ENCODE peak calls at places on chromosomes 1 and 21, in four cellular contexts. V, N, H and U are unnamed samples.

GRCh38 chr21:16241500-16241963 is 511.8 kb downstream of the USP25 start:
- DNase-seq in N (peak; percentile 60), H (no peak), V (no peak), U (no peak)

GRCh38 chr1:229037806-229038405 is 233.0 kb upstream of the RAB4A start:
- DNase-seq in N (peak; percentile 43), H (no peak), V (no peak), U (no peak)

GRCh38 chr1:25099343-25099951 is 132.9 kb downstream of the SYF2 start:
- DNase-seq in H (no peak), V (peak; percentile 82), N (no peak), U (peak; percentile 52)

GRCh38 chr1:28893403-28894102 is 20.8 kb upstream of the EPB41 start:
- DNase-seq in N (peak; percentile 61), H (no peak), V (peak; percentile 51), U (no peak)

GRCh38 chr1:30809514-30810263 is 52.1 kb upstream of the LAPTM5 start:
- DNase-seq in H (no peak), V (no peak), N (peak; percentile 31), U (no peak)

GRCh38 chr1:224589006-224589405 is 27.1 kb upstream of the CNIH3 start:
- DNase-seq in V (no peak), N (no peak), H (no peak), U (no peak)

GRCh38 chr1:112256413-112256812 is 139.6 kb upstream of the CTTNBP2NL start:
- DNase-seq in N (no peak), V (no peak), H (no peak), U (no peak)

GRCh38 chr1:223423641-223424233 is 30.5 kb downstream of the CCDC185 start:
- DNase-seq in H (no peak), V (no peak), N (no peak), U (no peak)

GRCh38 chr1:38502772-38503171 is 356.8 kb downstream of the RRAGC start:
- DNase-seq in H (no peak), V (no peak), N (peak; percentile 91), U (no peak)

GRCh38 chr21:29219165-29219770 is 79.5 kb upstream of the BACH1 start:
- DNase-seq in N (no peak), H (no peak), V (no peak), U (no peak)

GRCh38 chr1:152436593-152437338 is 22.7 kb upstream of the CRNN start:
- DNase-seq in N (no peak), H (no peak), V (no peak), U (no peak)

DNA sequence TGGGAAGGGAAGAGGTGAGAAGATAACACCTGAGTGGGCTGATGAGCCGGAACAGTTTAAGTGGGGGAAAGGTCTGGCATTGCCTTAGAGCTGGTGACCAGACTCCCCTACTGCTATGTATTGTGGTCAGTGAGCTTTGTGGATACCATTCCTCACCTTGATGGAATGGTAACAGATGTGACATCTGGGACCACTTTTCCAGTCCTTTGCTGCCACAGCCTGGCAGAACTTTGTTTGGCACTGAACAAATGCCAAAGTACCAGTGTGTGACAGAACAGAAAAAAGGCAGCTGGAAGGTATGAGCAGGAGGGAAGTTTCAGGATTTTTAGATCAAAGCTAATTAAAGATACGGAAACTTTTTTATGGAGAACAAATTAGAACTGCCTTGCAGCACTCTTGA is 6.2 kb downstream of the MED8 start:
- DNase-seq in H (no peak), V (no peak), N (no peak), U (no peak)
- TF ChIP-seq CTCF in H (peak; percentile 29), V (no peak), N (peak; percentile 29), U (no peak)

GRCh38 chr21:39363607-39364555 is 15.0 kb upstream of the HMGN1 start:
- DNase-seq in V (no peak), N (no peak), H (no peak), U (no peak)
- TF ChIP-seq CTCF in V (no peak), N (no peak), H (no peak), U (no peak)

DNA sequence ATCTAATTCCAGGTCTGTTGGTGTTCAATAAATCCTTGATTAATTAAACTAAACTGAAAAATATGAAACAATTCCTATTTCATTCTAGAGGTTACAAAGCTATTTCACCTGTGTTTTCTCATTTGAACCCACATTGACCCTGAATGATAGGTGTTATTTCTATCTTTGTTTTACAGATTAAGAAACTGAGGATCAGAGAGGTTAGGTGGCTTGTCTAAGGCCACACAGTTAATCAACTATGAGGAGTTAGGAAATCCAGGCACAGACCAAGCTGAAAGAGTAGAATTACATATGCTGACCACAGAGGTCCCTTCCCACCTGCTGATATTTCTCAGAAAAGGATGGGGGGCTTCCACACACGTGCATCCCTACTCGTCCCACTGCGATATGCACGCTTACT is 487 bp downstream of the PIGR start:
- DNase-seq in H (no peak), N (no peak), V (no peak), U (no peak)
- TF ChIP-seq CTCF in H (no peak), N (no peak), V (no peak), U (no peak)

DNA sequence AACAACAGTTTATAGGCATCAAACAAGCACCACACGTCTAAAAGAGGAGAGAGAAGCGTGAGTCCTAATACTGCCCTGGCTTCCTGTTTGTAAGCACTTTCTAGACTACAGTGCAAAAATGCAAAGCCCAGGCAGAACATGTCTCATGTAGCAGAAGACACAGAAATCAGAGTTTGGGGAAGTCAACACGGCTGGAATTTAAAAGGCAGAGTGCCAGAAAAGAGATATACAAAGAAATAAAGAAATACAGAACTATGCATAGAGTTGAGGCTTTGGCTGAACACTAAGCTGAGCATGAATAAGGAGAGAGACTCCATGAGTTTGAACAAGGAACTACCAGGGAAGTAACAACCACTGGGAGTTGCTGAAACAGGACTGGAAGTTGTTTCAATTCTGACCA is 566.6 kb upstream of the NR5A2 start:
- DNase-seq in N (no peak), H (no peak), V (no peak), U (peak; percentile 8)
- TF ChIP-seq CTCF in N (no peak), H (no peak), V (no peak), U (no peak)

DNA sequence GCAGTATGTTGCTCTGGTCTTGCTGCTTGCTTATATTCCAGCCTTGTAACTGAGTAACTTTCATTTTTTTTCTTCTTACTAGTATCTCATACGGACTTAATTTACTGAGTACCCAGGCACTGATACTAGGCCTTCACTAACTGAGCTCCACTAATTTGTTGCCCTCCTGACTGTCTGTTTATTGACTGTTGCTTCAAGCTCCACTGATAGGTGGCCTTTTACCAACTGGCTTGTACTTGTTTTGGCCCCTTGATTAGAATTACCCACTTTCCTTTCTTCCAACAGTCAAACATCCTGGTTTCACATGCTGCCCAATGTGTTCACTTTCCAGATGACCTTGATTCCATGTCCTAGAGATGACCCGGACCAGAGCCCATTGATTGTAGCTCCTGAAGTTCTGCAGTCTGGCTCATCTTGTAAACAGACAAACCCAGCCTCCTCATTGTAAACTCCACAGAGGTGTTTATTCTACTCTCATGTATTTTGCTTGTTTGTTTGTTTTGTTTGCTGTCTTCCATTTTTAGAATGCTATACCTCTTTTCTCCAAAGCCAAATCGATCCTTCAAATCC is 27.7 kb downstream of the RGS1 start:
- DNase-seq in H (no peak), V (no peak), N (no peak), U (no peak)
- TF ChIP-seq CTCF in H (no peak), V (no peak), N (no peak), U (no peak)

GRCh38 chr1:47106792-47107191 is 30.4 kb upstream of the CYP4A22 start:
- DNase-seq in H (no peak), N (no peak), V (no peak), U (no peak)
- TF ChIP-seq CTCF in H (no peak), N (no peak), V (no peak), U (no peak)

GRCh38 chr1:205437570-205437969 is 15.7 kb upstream of the LEMD1 start:
- DNase-seq in H (no peak), V (no peak), N (no peak), U (no peak)

GRCh38 chr1:205440121-205440475 is 15.7 kb downstream of the BLACAT1 start:
- DNase-seq in H (no peak), N (no peak), V (peak; percentile 72), U (no peak)

GRCh38 chr1:205436776-205437485 is 15.1 kb upstream of the LEMD1 start:
- DNase-seq in H (no peak), V (no peak), N (no peak), U (no peak)

GRCh38 chr1:205440476-205441317 is 15.1 kb downstream of the BLACAT1 start:
- DNase-seq in V (peak; percentile 86), N (peak; percentile 66), H (no peak), U (peak; percentile 63)

GRCh38 chr1:205438213-205439158 is 16.6 kb upstream of the LEMD1 start:
- DNase-seq in H (peak; percentile 75), V (peak; percentile 82), N (no peak), U (no peak)
- TF ChIP-seq CTCF in H (peak; percentile 68), V (peak; percentile 61), N (peak; percentile 26), U (peak; percentile 11)

GRCh38 chr1:6052543-6053205 is 7.0 kb downstream of the KCNAB2 start:
- DNase-seq in H (peak; percentile 49), V (no peak), N (peak; percentile 92), U (no peak)
- TF ChIP-seq CTCF in H (peak; percentile 37), V (peak; percentile 33), N (peak; percentile 81), U (peak; percentile 37)